ENCODE peak calls at places on chromosomes 2 and 18, in six cellular contexts. P, H, N, V, W and I are unnamed samples.

GRCh38 chr2:241665731-241666440 is 20.7 kb downstream of the DTYMK start:
- DNase-seq in P (no peak), H (no peak), N (no peak), V (no peak), W (no peak), I (no peak)

GRCh38 chr2:71348302-71348701 is 16.7 kb downstream of the ZNF638 start:
- DNase-seq in P (no peak), H (no peak), N (peak; percentile 54), V (no peak), W (no peak), I (no peak)

GRCh38 chr2:9095690-9096089 is 92.2 kb upstream of the MBOAT2 start:
- DNase-seq in P (no peak), H (no peak), N (peak; percentile 68), V (no peak), W (peak; percentile 68), I (no peak)

GRCh38 chr18:25614168-25614567 is 262.2 kb upstream of the ZNF521 start:
- DNase-seq in P (no peak), H (no peak), N (no peak), V (no peak), W (no peak), I (no peak)

GRCh38 chr2:24438106-24438505 is 52.9 kb upstream of the NCOA1 start:
- DNase-seq in P (no peak), H (no peak), N (peak; percentile 63), V (no peak), W (no peak), I (no peak)

GRCh38 chr2:45799679-45800381 is 148.4 kb downstream of the PRKCE start:
- DNase-seq in P (no peak), H (no peak), N (no peak), V (no peak), W (no peak), I (no peak)

GRCh38 chr2:130328710-130329109 is 14.0 kb upstream of the IMP4 start:
- DNase-seq in P (no peak), H (no peak), N (no peak), V (no peak), W (no peak), I (no peak)

GRCh38 chr18:39389800-39390379 is 1824.3 kb upstream of the CELF4 start:
- DNase-seq in P (no peak), H (no peak), N (peak; percentile 33), V (no peak), W (no peak), I (peak; percentile 15)

GRCh38 chr2:142536501-142536900 is 341.0 kb upstream of the KYNU start:
- DNase-seq in P (no peak), H (no peak), N (no peak), V (no peak), W (no peak), I (no peak)

GRCh38 chr2:187138240-187138639 is 289.3 kb upstream of the ZSWIM2 start:
- DNase-seq in P (no peak), H (no peak), N (peak; percentile 72), V (no peak), W (peak; percentile 60), I (no peak)

GRCh38 chr2:187547353-187547979 is 6.8 kb downstream of the TFPI start:
- DNase-seq in P (no peak), H (no peak), N (peak; percentile 86), V (no peak), W (peak; percentile 63), I (no peak)

GRCh38 chr2:127149384-127149783 is 42.4 kb upstream of the BIN1 start:
- DNase-seq in P (no peak), H (no peak), N (peak; percentile 79), V (no peak), W (no peak), I (no peak)

GRCh38 chr2:179440642-179441251 is 176.1 kb upstream of the SESTD1 start:
- DNase-seq in P (no peak), H (no peak), N (peak; percentile 55), V (no peak), W (no peak), I (no peak)

GRCh38 chr2:102753563-102754159 is 8.2 kb upstream of the TMEM182 start:
- DNase-seq in P (no peak), H (no peak), N (peak; percentile 66), V (no peak), W (no peak), I (no peak)

GRCh38 chr2:179569834-179570233 is 291.6 kb downstream of the ZNF385B start:
- DNase-seq in P (no peak), H (no peak), N (peak; percentile 65), V (no peak), W (no peak), I (no peak)